ENCODE peak calls at places on chromosomes 1 and 21, in seven cellular contexts. One of them, this sample, is unnamed.

GRCh38 chr1:219587817-219588561 is 24.9 kb downstream of the ZC3H11B start:
- DNase-seq in COR-L47: no peak
- DNase-seq in GM03348: peak
- DNase-seq in HTR-8/SVneo: no peak
- DNase-seq in stimulated activated CD4-positive, alpha-beta T cell treated with anti-CD3 and anti-CD28 coated beads, Interleukin-2, amount 100 ng/mL, for 24 hours: no peak
- DNase-seq in effector CD4-positive, alpha-beta T cell: no peak
- DNase-seq in GM06990: no peak
- DNase-seq in this sample: no peak

GRCh38 chr1:223714849-223715709 is 2.7 kb downstream of the CAPN2 start:
- DNase-seq in COR-L47: no peak
- DNase-seq in GM03348: peak
- DNase-seq in HTR-8/SVneo: peak
- DNase-seq in stimulated activated CD4-positive, alpha-beta T cell treated with anti-CD3 and anti-CD28 coated beads, Interleukin-2, amount 100 ng/mL, for 24 hours: no peak
- DNase-seq in effector CD4-positive, alpha-beta T cell: no peak
- DNase-seq in GM06990: no peak
- DNase-seq in this sample: no peak

GRCh38 chr21:42199488-42200463 is 19.2 kb upstream of the ABCG1 start:
- DNase-seq in COR-L47: no peak
- DNase-seq in GM03348: peak
- DNase-seq in HTR-8/SVneo: peak
- DNase-seq in stimulated activated CD4-positive, alpha-beta T cell treated with anti-CD3 and anti-CD28 coated beads, Interleukin-2, amount 100 ng/mL, for 24 hours: no peak
- DNase-seq in effector CD4-positive, alpha-beta T cell: no peak
- DNase-seq in GM06990: no peak
- DNase-seq in this sample: no peak

GRCh38 chr1:174971902-174972301 is 27.8 kb upstream of the CACYBP start:
- DNase-seq in COR-L47: no peak
- DNase-seq in GM03348: no peak
- DNase-seq in HTR-8/SVneo: no peak
- DNase-seq in stimulated activated CD4-positive, alpha-beta T cell treated with anti-CD3 and anti-CD28 coated beads, Interleukin-2, amount 100 ng/mL, for 24 hours: no peak
- DNase-seq in effector CD4-positive, alpha-beta T cell: no peak
- DNase-seq in GM06990: no peak
- DNase-seq in this sample: no peak

GRCh38 chr1:225539575-225539974 is 111.7 kb upstream of the LBR start:
- DNase-seq in COR-L47: no peak
- DNase-seq in GM03348: no peak
- DNase-seq in HTR-8/SVneo: no peak
- DNase-seq in stimulated activated CD4-positive, alpha-beta T cell treated with anti-CD3 and anti-CD28 coated beads, Interleukin-2, amount 100 ng/mL, for 24 hours: no peak
- DNase-seq in effector CD4-positive, alpha-beta T cell: no peak
- DNase-seq in GM06990: no peak
- DNase-seq in this sample: no peak

GRCh38 chr1:172393354-172393753 is 27.1 kb upstream of the C1orf105 start:
- DNase-seq in COR-L47: no peak
- DNase-seq in GM03348: no peak
- DNase-seq in HTR-8/SVneo: no peak
- DNase-seq in stimulated activated CD4-positive, alpha-beta T cell treated with anti-CD3 and anti-CD28 coated beads, Interleukin-2, amount 100 ng/mL, for 24 hours: no peak
- DNase-seq in effector CD4-positive, alpha-beta T cell: no peak
- DNase-seq in GM06990: peak
- DNase-seq in this sample: peak

GRCh38 chr1:25107643-25108010 is 124.7 kb downstream of the SYF2 start:
- DNase-seq in COR-L47: no peak
- DNase-seq in GM03348: no peak
- DNase-seq in HTR-8/SVneo: no peak
- DNase-seq in stimulated activated CD4-positive, alpha-beta T cell treated with anti-CD3 and anti-CD28 coated beads, Interleukin-2, amount 100 ng/mL, for 24 hours: no peak
- DNase-seq in effector CD4-positive, alpha-beta T cell: no peak
- DNase-seq in GM06990: no peak
- DNase-seq in this sample: no peak

GRCh38 chr21:36297938-36298572 is 21.9 kb upstream of the MORC3 start:
- DNase-seq in COR-L47: no peak
- DNase-seq in GM03348: peak
- DNase-seq in HTR-8/SVneo: no peak
- DNase-seq in stimulated activated CD4-positive, alpha-beta T cell treated with anti-CD3 and anti-CD28 coated beads, Interleukin-2, amount 100 ng/mL, for 24 hours: peak
- DNase-seq in effector CD4-positive, alpha-beta T cell: peak
- DNase-seq in GM06990: peak
- DNase-seq in this sample: peak

GRCh38 chr1:111192643-111193519 is 7.6 kb downstream of the DENND2D start:
- DNase-seq in COR-L47: no peak
- DNase-seq in GM03348: peak
- DNase-seq in HTR-8/SVneo: no peak
- DNase-seq in stimulated activated CD4-positive, alpha-beta T cell treated with anti-CD3 and anti-CD28 coated beads, Interleukin-2, amount 100 ng/mL, for 24 hours: no peak
- DNase-seq in effector CD4-positive, alpha-beta T cell: no peak
- DNase-seq in GM06990: peak
- DNase-seq in this sample: no peak

GRCh38 chr1:157483635-157484034 is 68.7 kb downstream of the FCRL5 start:
- DNase-seq in COR-L47: no peak
- DNase-seq in GM03348: no peak
- DNase-seq in HTR-8/SVneo: no peak
- DNase-seq in stimulated activated CD4-positive, alpha-beta T cell treated with anti-CD3 and anti-CD28 coated beads, Interleukin-2, amount 100 ng/mL, for 24 hours: no peak
- DNase-seq in effector CD4-positive, alpha-beta T cell: no peak
- DNase-seq in GM06990: no peak
- DNase-seq in this sample: no peak

GRCh38 chr21:45538381-45539045 is 3.7 kb downstream of the SLC19A1 start:
- DNase-seq in COR-L47: no peak
- DNase-seq in GM03348: no peak
- DNase-seq in HTR-8/SVneo: no peak
- DNase-seq in stimulated activated CD4-positive, alpha-beta T cell treated with anti-CD3 and anti-CD28 coated beads, Interleukin-2, amount 100 ng/mL, for 24 hours: no peak
- DNase-seq in effector CD4-positive, alpha-beta T cell: no peak
- DNase-seq in GM06990: peak
- DNase-seq in this sample: no peak

GRCh38 chr1:198543670-198544260 is 3.3 kb upstream of the ATP6V1G3 start:
- DNase-seq in COR-L47: no peak
- DNase-seq in GM03348: no peak
- DNase-seq in HTR-8/SVneo: no peak
- DNase-seq in stimulated activated CD4-positive, alpha-beta T cell treated with anti-CD3 and anti-CD28 coated beads, Interleukin-2, amount 100 ng/mL, for 24 hours: no peak
- DNase-seq in effector CD4-positive, alpha-beta T cell: no peak
- DNase-seq in GM06990: peak
- DNase-seq in this sample: peak

GRCh38 chr21:44377201-44377921 is 23.9 kb downstream of the TRPM2 start:
- DNase-seq in COR-L47: no peak
- DNase-seq in GM03348: no peak
- DNase-seq in HTR-8/SVneo: no peak
- DNase-seq in stimulated activated CD4-positive, alpha-beta T cell treated with anti-CD3 and anti-CD28 coated beads, Interleukin-2, amount 100 ng/mL, for 24 hours: no peak
- DNase-seq in effector CD4-positive, alpha-beta T cell: no peak
- DNase-seq in GM06990: no peak
- DNase-seq in this sample: no peak

GRCh38 chr1:109322974-109323373 is 16.2 kb upstream of the MYBPHL start:
- DNase-seq in COR-L47: no peak
- DNase-seq in GM03348: no peak
- DNase-seq in HTR-8/SVneo: no peak
- DNase-seq in stimulated activated CD4-positive, alpha-beta T cell treated with anti-CD3 and anti-CD28 coated beads, Interleukin-2, amount 100 ng/mL, for 24 hours: no peak
- DNase-seq in effector CD4-positive, alpha-beta T cell: no peak
- DNase-seq in GM06990: no peak
- DNase-seq in this sample: no peak

GRCh38 chr1:7515896-7516295 is 255.2 kb upstream of the VAMP3 start:
- DNase-seq in COR-L47: no peak
- DNase-seq in GM03348: no peak
- DNase-seq in HTR-8/SVneo: no peak
- DNase-seq in stimulated activated CD4-positive, alpha-beta T cell treated with anti-CD3 and anti-CD28 coated beads, Interleukin-2, amount 100 ng/mL, for 24 hours: no peak
- DNase-seq in effector CD4-positive, alpha-beta T cell: no peak
- DNase-seq in GM06990: no peak
- DNase-seq in this sample: no peak

GRCh38 chr1:27292111-27292510 is 29.9 kb upstream of the TMEM222 start:
- DNase-seq in COR-L47: no peak
- DNase-seq in GM03348: peak
- DNase-seq in HTR-8/SVneo: no peak
- DNase-seq in stimulated activated CD4-positive, alpha-beta T cell treated with anti-CD3 and anti-CD28 coated beads, Interleukin-2, amount 100 ng/mL, for 24 hours: no peak
- DNase-seq in effector CD4-positive, alpha-beta T cell: no peak
- DNase-seq in GM06990: no peak
- DNase-seq in this sample: no peak

GRCh38 chr1:5509664-5510452 is 482.4 kb downstream of the NPHP4 start:
- DNase-seq in COR-L47: peak
- DNase-seq in GM03348: peak
- DNase-seq in HTR-8/SVneo: peak
- DNase-seq in stimulated activated CD4-positive, alpha-beta T cell treated with anti-CD3 and anti-CD28 coated beads, Interleukin-2, amount 100 ng/mL, for 24 hours: peak
- DNase-seq in effector CD4-positive, alpha-beta T cell: peak
- DNase-seq in GM06990: peak
- DNase-seq in this sample: peak

GRCh38 chr1:158101944-158102343 is 78.8 kb upstream of the CD1D start:
- DNase-seq in COR-L47: no peak
- DNase-seq in GM03348: no peak
- DNase-seq in HTR-8/SVneo: peak
- DNase-seq in stimulated activated CD4-positive, alpha-beta T cell treated with anti-CD3 and anti-CD28 coated beads, Interleukin-2, amount 100 ng/mL, for 24 hours: no peak
- DNase-seq in effector CD4-positive, alpha-beta T cell: no peak
- DNase-seq in GM06990: no peak
- DNase-seq in this sample: peak

GRCh38 chr1:30756545-30757195 is 904 bp downstream of the LAPTM5 start:
- DNase-seq in COR-L47: no peak
- DNase-seq in GM03348: peak
- DNase-seq in HTR-8/SVneo: peak
- DNase-seq in stimulated activated CD4-positive, alpha-beta T cell treated with anti-CD3 and anti-CD28 coated beads, Interleukin-2, amount 100 ng/mL, for 24 hours: peak
- DNase-seq in effector CD4-positive, alpha-beta T cell: peak
- DNase-seq in GM06990: peak
- DNase-seq in this sample: no peak

GRCh38 chr21:45511661-45512431 is 30.4 kb downstream of the SLC19A1 start:
- DNase-seq in COR-L47: peak
- DNase-seq in GM03348: no peak
- DNase-seq in HTR-8/SVneo: no peak
- DNase-seq in stimulated activated CD4-positive, alpha-beta T cell treated with anti-CD3 and anti-CD28 coated beads, Interleukin-2, amount 100 ng/mL, for 24 hours: no peak
- DNase-seq in effector CD4-positive, alpha-beta T cell: no peak
- DNase-seq in GM06990: no peak
- DNase-seq in this sample: no peak

GRCh38 chr1:12604986-12605385 is 13.0 kb downstream of the DHRS3 start:
- DNase-seq in COR-L47: no peak
- DNase-seq in GM03348: no peak
- DNase-seq in HTR-8/SVneo: no peak
- DNase-seq in stimulated activated CD4-positive, alpha-beta T cell treated with anti-CD3 and anti-CD28 coated beads, Interleukin-2, amount 100 ng/mL, for 24 hours: no peak
- DNase-seq in effector CD4-positive, alpha-beta T cell: no peak
- DNase-seq in GM06990: no peak
- DNase-seq in this sample: no peak

GRCh38 chr1:202241376-202242079 is 47.9 kb downstream of the LGR6 start:
- DNase-seq in COR-L47: no peak
- DNase-seq in GM03348: no peak
- DNase-seq in HTR-8/SVneo: peak
- DNase-seq in stimulated activated CD4-positive, alpha-beta T cell treated with anti-CD3 and anti-CD28 coated beads, Interleukin-2, amount 100 ng/mL, for 24 hours: no peak
- DNase-seq in effector CD4-positive, alpha-beta T cell: no peak
- DNase-seq in GM06990: no peak
- DNase-seq in this sample: no peak

GRCh38 chr1:231919900-231920299 is 293.3 kb downstream of the DISC1 start:
- DNase-seq in COR-L47: no peak
- DNase-seq in GM03348: no peak
- DNase-seq in HTR-8/SVneo: no peak
- DNase-seq in stimulated activated CD4-positive, alpha-beta T cell treated with anti-CD3 and anti-CD28 coated beads, Interleukin-2, amount 100 ng/mL, for 24 hours: peak
- DNase-seq in effector CD4-positive, alpha-beta T cell: no peak
- DNase-seq in GM06990: no peak
- DNase-seq in this sample: no peak

GRCh38 chr1:11836955-11837766 is 10.4 kb downstream of the NPPA start:
- DNase-seq in COR-L47: no peak
- DNase-seq in GM03348: no peak
- DNase-seq in HTR-8/SVneo: no peak
- DNase-seq in stimulated activated CD4-positive, alpha-beta T cell treated with anti-CD3 and anti-CD28 coated beads, Interleukin-2, amount 100 ng/mL, for 24 hours: no peak
- DNase-seq in effector CD4-positive, alpha-beta T cell: no peak
- DNase-seq in GM06990: no peak
- DNase-seq in this sample: no peak

GRCh38 chr1:152886758-152887409 is 8.8 kb downstream of the SMCP start:
- DNase-seq in COR-L47: no peak
- DNase-seq in GM03348: no peak
- DNase-seq in HTR-8/SVneo: no peak
- DNase-seq in stimulated activated CD4-positive, alpha-beta T cell treated with anti-CD3 and anti-CD28 coated beads, Interleukin-2, amount 100 ng/mL, for 24 hours: no peak
- DNase-seq in effector CD4-positive, alpha-beta T cell: no peak
- DNase-seq in GM06990: no peak
- DNase-seq in this sample: no peak

GRCh38 chr1:204410764-204411450 is 710 bp downstream of the PPP1R15B start:
- DNase-seq in COR-L47: peak
- DNase-seq in GM03348: peak
- DNase-seq in HTR-8/SVneo: peak
- DNase-seq in stimulated activated CD4-positive, alpha-beta T cell treated with anti-CD3 and anti-CD28 coated beads, Interleukin-2, amount 100 ng/mL, for 24 hours: peak
- DNase-seq in effector CD4-positive, alpha-beta T cell: peak
- DNase-seq in GM06990: no peak
- DNase-seq in this sample: peak

GRCh38 chr1:187306671-187307415 is 478.1 kb downstream of the PLA2G4A start:
- DNase-seq in COR-L47: peak
- DNase-seq in GM03348: no peak
- DNase-seq in HTR-8/SVneo: no peak
- DNase-seq in stimulated activated CD4-positive, alpha-beta T cell treated with anti-CD3 and anti-CD28 coated beads, Interleukin-2, amount 100 ng/mL, for 24 hours: no peak
- DNase-seq in effector CD4-positive, alpha-beta T cell: no peak
- DNase-seq in GM06990: no peak
- DNase-seq in this sample: peak

GRCh38 chr1:21961337-21961736 is 15.5 kb upstream of the CELA3B start:
- DNase-seq in COR-L47: no peak
- DNase-seq in GM03348: no peak
- DNase-seq in HTR-8/SVneo: no peak
- DNase-seq in stimulated activated CD4-positive, alpha-beta T cell treated with anti-CD3 and anti-CD28 coated beads, Interleukin-2, amount 100 ng/mL, for 24 hours: no peak
- DNase-seq in effector CD4-positive, alpha-beta T cell: no peak
- DNase-seq in GM06990: no peak
- DNase-seq in this sample: no peak

GRCh38 chr1:178397678-178398077 is 99.1 kb downstream of the CLEC20A start:
- DNase-seq in COR-L47: no peak
- DNase-seq in GM03348: no peak
- DNase-seq in HTR-8/SVneo: no peak
- DNase-seq in stimulated activated CD4-positive, alpha-beta T cell treated with anti-CD3 and anti-CD28 coated beads, Interleukin-2, amount 100 ng/mL, for 24 hours: no peak
- DNase-seq in effector CD4-positive, alpha-beta T cell: no peak
- DNase-seq in GM06990: no peak
- DNase-seq in this sample: no peak

GRCh38 chr1:226994357-226995063 is 54.4 kb downstream of the COQ8A start:
- DNase-seq in COR-L47: no peak
- DNase-seq in GM03348: no peak
- DNase-seq in HTR-8/SVneo: no peak
- DNase-seq in stimulated activated CD4-positive, alpha-beta T cell treated with anti-CD3 and anti-CD28 coated beads, Interleukin-2, amount 100 ng/mL, for 24 hours: no peak
- DNase-seq in effector CD4-positive, alpha-beta T cell: no peak
- DNase-seq in GM06990: no peak
- DNase-seq in this sample: no peak

GRCh38 chr1:225440380-225440957 is 12.6 kb upstream of the LBR start:
- DNase-seq in COR-L47: no peak
- DNase-seq in GM03348: no peak
- DNase-seq in HTR-8/SVneo: no peak
- DNase-seq in stimulated activated CD4-positive, alpha-beta T cell treated with anti-CD3 and anti-CD28 coated beads, Interleukin-2, amount 100 ng/mL, for 24 hours: no peak
- DNase-seq in effector CD4-positive, alpha-beta T cell: no peak
- DNase-seq in GM06990: no peak
- DNase-seq in this sample: no peak

GRCh38 chr1:204711947-204712701 is 26.6 kb upstream of the LRRN2 start:
- DNase-seq in COR-L47: peak
- DNase-seq in GM03348: no peak
- DNase-seq in HTR-8/SVneo: no peak
- DNase-seq in stimulated activated CD4-positive, alpha-beta T cell treated with anti-CD3 and anti-CD28 coated beads, Interleukin-2, amount 100 ng/mL, for 24 hours: no peak
- DNase-seq in effector CD4-positive, alpha-beta T cell: no peak
- DNase-seq in GM06990: no peak
- DNase-seq in this sample: no peak

GRCh38 chr1:236753964-236754363 is 41.1 kb upstream of the MTR start:
- DNase-seq in COR-L47: no peak
- DNase-seq in GM03348: no peak
- DNase-seq in HTR-8/SVneo: no peak
- DNase-seq in stimulated activated CD4-positive, alpha-beta T cell treated with anti-CD3 and anti-CD28 coated beads, Interleukin-2, amount 100 ng/mL, for 24 hours: no peak
- DNase-seq in effector CD4-positive, alpha-beta T cell: no peak
- DNase-seq in GM06990: no peak
- DNase-seq in this sample: no peak

GRCh38 chr1:162159515-162159914 is 90.0 kb downstream of the NOS1AP start:
- DNase-seq in COR-L47: peak
- DNase-seq in GM03348: no peak
- DNase-seq in HTR-8/SVneo: no peak
- DNase-seq in stimulated activated CD4-positive, alpha-beta T cell treated with anti-CD3 and anti-CD28 coated beads, Interleukin-2, amount 100 ng/mL, for 24 hours: no peak
- DNase-seq in effector CD4-positive, alpha-beta T cell: no peak
- DNase-seq in GM06990: no peak
- DNase-seq in this sample: no peak

GRCh38 chr1:159880435-159880834 is 18.0 kb upstream of the VSIG8 start:
- DNase-seq in COR-L47: no peak
- DNase-seq in GM03348: no peak
- DNase-seq in HTR-8/SVneo: no peak
- DNase-seq in stimulated activated CD4-positive, alpha-beta T cell treated with anti-CD3 and anti-CD28 coated beads, Interleukin-2, amount 100 ng/mL, for 24 hours: no peak
- DNase-seq in effector CD4-positive, alpha-beta T cell: no peak
- DNase-seq in GM06990: no peak
- DNase-seq in this sample: no peak

GRCh38 chr1:202203238-202204039 is 9.8 kb downstream of the LGR6 start:
- DNase-seq in COR-L47: no peak
- DNase-seq in GM03348: no peak
- DNase-seq in HTR-8/SVneo: no peak
- DNase-seq in stimulated activated CD4-positive, alpha-beta T cell treated with anti-CD3 and anti-CD28 coated beads, Interleukin-2, amount 100 ng/mL, for 24 hours: no peak
- DNase-seq in effector CD4-positive, alpha-beta T cell: no peak
- DNase-seq in GM06990: no peak
- DNase-seq in this sample: no peak

GRCh38 chr1:225651872-225652725 is 824 bp downstream of the ENAH start:
- DNase-seq in COR-L47: peak
- DNase-seq in GM03348: peak
- DNase-seq in HTR-8/SVneo: no peak
- DNase-seq in stimulated activated CD4-positive, alpha-beta T cell treated with anti-CD3 and anti-CD28 coated beads, Interleukin-2, amount 100 ng/mL, for 24 hours: no peak
- DNase-seq in effector CD4-positive, alpha-beta T cell: no peak
- DNase-seq in GM06990: no peak
- DNase-seq in this sample: peak

GRCh38 chr1:45767035-45767434 is 16.6 kb upstream of the IPP start:
- DNase-seq in COR-L47: no peak
- DNase-seq in GM03348: peak
- DNase-seq in HTR-8/SVneo: peak
- DNase-seq in stimulated activated CD4-positive, alpha-beta T cell treated with anti-CD3 and anti-CD28 coated beads, Interleukin-2, amount 100 ng/mL, for 24 hours: no peak
- DNase-seq in effector CD4-positive, alpha-beta T cell: no peak
- DNase-seq in GM06990: no peak
- DNase-seq in this sample: no peak